ENCODE peak calls at places on chromosomes 5 and 9, in nine cellular contexts. B, K, D, H, Q, Y, C, R and F are unnamed samples.
A peak's percentile ranks its signal among the peaks of the same experiment; 100 is the strongest.

GRCh38 chr5:127643607-127644006 is 5.3 kb upstream of the CTXN3 start:
- DNase-seq in C (no peak), Y (no peak), H (no peak), D (no peak), Q (no peak), R (no peak), B (no peak), K (no peak), F (no peak)

GRCh38 chr5:111887706-111888105 is 130.7 kb upstream of the NREP start:
- DNase-seq in H (no peak), K (no peak), Q (no peak), B (no peak), Y (no peak), C (no peak), D (no peak), R (no peak), F (no peak)

GRCh38 chr9:114454652-114455051 is 50.6 kb downstream of the WHRN start:
- DNase-seq in D (no peak), C (no peak), Q (no peak), R (no peak), Y (no peak), K (no peak), B (no peak), H (no peak), F (no peak)

GRCh38 chr5:1963358-1963757 is 80.6 kb upstream of the IRX4 start:
- DNase-seq in D (no peak), B (no peak), Q (no peak), Y (no peak), R (no peak), H (no peak), C (peak; percentile 20), K (no peak), F (no peak)

GRCh38 chr5:148844433-148845279 is 18.2 kb downstream of the ADRB2 start:
- DNase-seq in C (no peak), D (no peak), H (no peak), B (peak; percentile 49), K (no peak), R (no peak), Y (no peak), Q (no peak), F (no peak)

GRCh38 chr5:154276932-154277331 is 86.4 kb downstream of the GALNT10 start:
- DNase-seq in H (no peak), C (no peak), Y (no peak), D (peak; percentile 88), R (peak; percentile 73), B (no peak), Q (no peak), K (no peak), F (peak; percentile 66)

GRCh38 chr9:25678147-25678666 is at the start of gene TUSC1:
- DNase-seq in Y (peak; percentile 79), C (peak; percentile 82), H (peak; percentile 88), D (peak; percentile 71), B (no peak), K (no peak), R (peak; percentile 79), Q (no peak), F (peak; percentile 89)

GRCh38 chr9:124197177-124198095 is 60.3 kb upstream of the NEK6 start:
- DNase-seq in Q (no peak), H (peak; percentile 82), C (peak; percentile 36), Y (no peak), B (no peak), R (no peak), D (no peak), K (no peak), F (no peak)

GRCh38 chr5:79971156-79971555 is 19.9 kb downstream of the MTX3 start:
- DNase-seq in D (peak; percentile 47), B (no peak), C (no peak), Y (no peak), Q (no peak), H (no peak), R (no peak), K (no peak), F (no peak)

GRCh38 chr5:110785356-110785755 is 46.5 kb downstream of the SLC25A46 start:
- DNase-seq in R (no peak), C (no peak), K (no peak), D (peak; percentile 31), H (no peak), Y (no peak), B (no peak), Q (no peak), F (no peak)

GRCh38 chr9:92600742-92601261 is 65.0 kb upstream of the ECM2 start:
- DNase-seq in D (peak; percentile 43), H (no peak), Y (peak; percentile 8), C (peak; percentile 73), Q (no peak), K (no peak), B (no peak), R (no peak), F (no peak)

GRCh38 chr9:137049544-137050449 is 3.8 kb upstream of the NPDC1 start:
- DNase-seq in H (no peak), C (peak; percentile 80), K (no peak), R (no peak), D (no peak), Y (peak; percentile 81), Q (peak; percentile 49), B (no peak), F (no peak)

GRCh38 chr9:5909999-5910398 is 19.3 kb downstream of the MLANA start:
- DNase-seq in Q (no peak), R (no peak), K (no peak), B (no peak), H (no peak), Y (no peak), D (no peak), C (no peak), F (no peak)

GRCh38 chr5:32390819-32391591 is 53.5 kb downstream of the ZFR start:
- DNase-seq in D (peak; percentile 88), H (no peak), B (no peak), R (no peak), K (no peak), Q (no peak), Y (no peak), C (no peak), F (no peak)

GRCh38 chr9:37859043-37859442 is 44.9 kb downstream of the SLC25A51 start:
- DNase-seq in B (no peak), D (no peak), Y (no peak), K (no peak), R (no peak), Q (no peak), H (no peak), C (no peak), F (no peak)

GRCh38 chr9:94656190-94656589 is 16.9 kb upstream of the FBP1 start:
- DNase-seq in B (no peak), K (no peak), Q (no peak), C (no peak), H (peak; percentile 79), D (no peak), Y (peak; percentile 52), R (no peak), F (no peak)

GRCh38 chr5:68315679-68316271 is 100.2 kb downstream of the PIK3R1 start:
- DNase-seq in K (no peak), B (peak; percentile 7), Q (no peak), D (no peak), Y (peak; percentile 26), R (no peak), H (peak; percentile 76), C (no peak), F (no peak)

GRCh38 chr9:108813951-108814601 is 41.7 kb downstream of the ACTL7B start:
- DNase-seq in C (peak; percentile 83), H (no peak), D (peak; percentile 53), Q (no peak), K (peak; percentile 23), B (no peak), R (peak; percentile 28), Y (peak; percentile 56), F (no peak)

GRCh38 chr5:55823151-55823796 is 27.9 kb upstream of the IL31RA start:
- DNase-seq in B (no peak), Q (no peak), H (no peak), K (no peak), C (no peak), Y (no peak), D (no peak), R (no peak), F (no peak)

GRCh38 chr9:36437790-36438189 is 37.7 kb upstream of the RNF38 start:
- DNase-seq in C (no peak), K (no peak), D (no peak), Q (no peak), R (no peak), Y (no peak), H (no peak), B (no peak), F (no peak)

GRCh38 chr9:126295516-126295915 is 31.1 kb upstream of the MVB12B start:
- DNase-seq in R (no peak), C (peak; percentile 37), H (no peak), Q (no peak), B (no peak), Y (no peak), K (no peak), D (no peak), F (no peak)

GRCh38 chr5:180631549-180632392 is 17.6 kb downstream of the FLT4 start:
- DNase-seq in R (no peak), B (no peak), Y (peak; percentile 35), D (no peak), Q (no peak), K (no peak), H (no peak), C (no peak), F (no peak)

GRCh38 chr9:36245906-36246305 is 12.3 kb downstream of the GNE start:
- DNase-seq in H (no peak), B (no peak), R (no peak), C (no peak), Y (no peak), D (no peak), K (no peak), Q (no peak), F (no peak)

GRCh38 chr5:23419115-23419514 is 88.3 kb upstream of the PRDM9 start:
- DNase-seq in H (no peak), K (peak; percentile 85), D (no peak), Y (peak; percentile 82), Q (no peak), B (no peak), R (no peak), C (peak; percentile 86), F (no peak)

GRCh38 chr9:5617749-5618148 is 11.2 kb upstream of the RIC1 start:
- DNase-seq in Y (no peak), K (no peak), B (no peak), Q (no peak), H (no peak), R (no peak), C (no peak), D (no peak), F (no peak)